ENCODE peak calls at places on chromosomes 5 and 9, in four cellular contexts. V is GM12865, I is neural crest cell, C is RWPE1. F is an unnamed sample.

GRCh38 chr5:133245191-133246052 is 193.6 kb downstream of the HSPA4 start:
- DNase-seq in C (peak), I (no peak), V (peak), F (peak)

GRCh38 chr9:110030632-110031031 is 177.3 kb downstream of the C9orf152 start:
- DNase-seq in I (no peak), V (no peak), C (peak), F (peak)

GRCh38 chr5:61933787-61934626 is 372.0 kb upstream of the KIF2A start:
- DNase-seq in C (peak), V (peak), I (peak), F (peak)

GRCh38 chr5:66197764-66198405 is 53.8 kb downstream of the SREK1 start:
- DNase-seq in I (no peak), C (no peak), V (no peak), F (no peak)

GRCh38 chr5:153153086-153153485 is 337.4 kb upstream of the GRIA1 start:
- DNase-seq in C (no peak), I (no peak), V (no peak), F (peak)

GRCh38 chr9:98637381-98637780 is 71.4 kb downstream of the GABBR2 start:
- DNase-seq in C (no peak), I (no peak), V (no peak), F (peak)

GRCh38 chr5:38551020-38552017 is 5.1 kb downstream of the LIFR start:
- DNase-seq in I (no peak), V (no peak), C (peak), F (peak)

GRCh38 chr5:915946-916345 is 23.3 kb downstream of the TRIP13 start:
- DNase-seq in V (no peak), C (no peak), I (no peak), F (no peak)

GRCh38 chr5:93299596-93300308 is 281.3 kb downstream of the NR2F1-AS1 start:
- DNase-seq in C (no peak), I (no peak), V (no peak), F (no peak)

GRCh38 chr9:130172858-130173461 is 756 bp downstream of the NCS1 start:
- DNase-seq in V (no peak), I (no peak), C (peak), F (peak)

GRCh38 chr5:146313027-146313426 is 25.6 kb upstream of the POU4F3 start:
- DNase-seq in I (no peak), V (peak), C (no peak), F (no peak)

GRCh38 chr5:57267796-57268195 is 93.9 kb downstream of the GPBP1 start:
- DNase-seq in I (no peak), V (no peak), C (no peak), F (no peak)

GRCh38 chr9:37503736-37504135 is 18.0 kb downstream of the POLR1E start:
- DNase-seq in V (peak), C (no peak), I (no peak), F (peak)

GRCh38 chr9:27483576-27483975 is 40.5 kb upstream of the IFNK start:
- DNase-seq in I (no peak), V (no peak), C (no peak), F (no peak)

DNA sequence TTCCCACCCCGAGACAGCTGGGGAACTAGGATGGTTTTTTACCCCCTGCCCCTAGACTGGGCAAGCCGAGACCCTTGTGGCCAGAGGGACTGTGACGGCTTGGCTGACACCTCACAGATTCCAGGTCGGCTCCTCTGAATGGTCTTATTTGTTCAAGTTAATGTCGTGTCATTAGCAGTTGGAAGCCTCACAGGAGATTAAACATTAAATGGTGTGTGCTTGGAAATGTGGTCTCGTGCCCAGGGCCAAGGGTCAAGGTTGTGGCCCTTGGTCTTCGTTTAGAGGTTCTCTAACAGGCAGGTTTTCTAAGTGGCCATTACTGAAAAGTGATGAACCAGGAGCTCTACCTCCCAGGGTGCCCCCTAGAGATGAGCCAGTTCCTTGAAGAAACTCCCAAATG is 61.2 kb upstream of the RXRA start:
- DNase-seq in V (no peak), I (no peak), C (no peak), F (no peak)
- TF ChIP-seq CTCF in V (no peak), I (no peak), C (no peak), F (no peak)

GRCh38 chr9:75102177-75102790 is 14.0 kb downstream of the OSTF1 start:
- DNase-seq in C (no peak), V (no peak), I (no peak), F (no peak)

GRCh38 chr9:75101004-75101601 is 12.8 kb downstream of the OSTF1 start:
- DNase-seq in V (no peak), C (no peak), I (no peak), F (no peak)

GRCh38 chr9:75096796-75097195 is 8.5 kb downstream of the OSTF1 start:
- DNase-seq in I (no peak), V (no peak), C (no peak), F (no peak)
- TF ChIP-seq CTCF in I (no peak), V (no peak), C (no peak), F (no peak)

GRCh38 chr5:79140553-79140952 is 28.9 kb downstream of the BHMT start:
- DNase-seq in I (no peak), C (no peak), V (no peak), F (no peak)
- TF ChIP-seq CTCF in I (no peak), C (no peak), V (no peak), F (no peak)

GRCh38 chr9:69532359-69532758 is 139.8 kb downstream of the APBA1 start:
- DNase-seq in V (no peak), C (no peak), I (no peak), F (no peak)

GRCh38 chr9:69535911-69536310 is 136.3 kb downstream of the APBA1 start:
- DNase-seq in I (no peak), C (no peak), V (no peak), F (peak)

GRCh38 chr9:69535296-69535832 is 136.8 kb downstream of the APBA1 start:
- DNase-seq in C (no peak), V (no peak), I (no peak), F (no peak)
- TF ChIP-seq CTCF in C (no peak), V (no peak), I (no peak), F (no peak)

GRCh38 chr5:59660737-59661136 is 232.8 kb downstream of the PDE4D start:
- DNase-seq in I (no peak), C (peak), V (peak), F (peak)
- TF ChIP-seq CTCF in I (peak), C (peak), V (peak), F (peak)

GRCh38 chr5:177361418-177362101 is 3.8 kb downstream of the RGS14 start:
- DNase-seq in C (no peak), I (no peak), V (peak), F (no peak)
- TF ChIP-seq CTCF in C (no peak), I (no peak), V (no peak), F (no peak)

GRCh38 chr5:32690153-32690552 is 21.0 kb upstream of the NPR3 start:
- DNase-seq in I (no peak), V (no peak), C (no peak), F (peak)
- TF ChIP-seq CTCF in I (no peak), V (no peak), C (no peak), F (peak)

DNA sequence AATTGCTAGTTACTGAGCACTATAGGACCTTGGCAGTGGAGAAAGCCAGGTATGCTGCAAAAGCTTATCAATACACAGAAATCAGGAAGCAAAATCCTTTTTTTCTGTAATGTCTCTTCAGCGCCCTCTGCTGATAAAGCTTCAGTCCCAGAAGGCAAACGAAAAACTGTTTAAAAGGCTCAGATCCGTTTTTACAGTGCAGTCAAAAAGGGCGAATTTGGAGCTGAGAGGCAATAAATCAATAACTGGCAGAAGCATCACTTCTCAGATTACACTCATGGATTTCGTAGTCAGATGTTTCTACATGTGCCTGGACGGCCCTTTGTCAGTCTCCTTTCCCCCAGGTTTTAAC is 1.1 kb upstream of the MAN2A1 start:
- DNase-seq in V (peak), C (no peak), I (no peak), F (peak)
- TF ChIP-seq CTCF in V (peak), C (peak), I (peak), F (peak)